ENCODE peak calls at places on chromosomes 2 and 18, in nine cellular contexts. One of them, this sample, is unnamed.

GRCh38 chr2:1701556-1702185 is 42.6 kb downstream of the PXDN start:
- DNase-seq in fibroblast of the aortic adventitia: no peak
- DNase-seq in GM23338: peak; percentile 70
- DNase-seq in amniotic stem cell: no peak
- DNase-seq in HFF-Myc: no peak
- DNase-seq in GM20000: no peak
- DNase-seq in iPS DF 6.9: no peak
- DNase-seq in spleen: no peak
- DNase-seq in AML-193: no peak
- DNase-seq in this sample: no peak

GRCh38 chr18:77709107-77709506 is 459.5 kb downstream of the GALR1 start:
- DNase-seq in fibroblast of the aortic adventitia: no peak
- DNase-seq in GM23338: no peak
- DNase-seq in amniotic stem cell: no peak
- DNase-seq in HFF-Myc: no peak
- DNase-seq in GM20000: no peak
- DNase-seq in iPS DF 6.9: no peak
- DNase-seq in spleen: no peak
- DNase-seq in AML-193: no peak
- DNase-seq in this sample: no peak

GRCh38 chr2:100761365-100761764 is 58.6 kb upstream of the NPAS2 start:
- DNase-seq in fibroblast of the aortic adventitia: no peak
- DNase-seq in GM23338: no peak
- DNase-seq in amniotic stem cell: no peak
- DNase-seq in HFF-Myc: no peak
- DNase-seq in GM20000: no peak
- DNase-seq in iPS DF 6.9: no peak
- DNase-seq in spleen: no peak
- DNase-seq in AML-193: no peak
- DNase-seq in this sample: no peak

GRCh38 chr18:78241535-78242306 is 737.9 kb upstream of the SALL3 start:
- DNase-seq in fibroblast of the aortic adventitia: no peak
- DNase-seq in GM23338: no peak
- DNase-seq in amniotic stem cell: no peak
- DNase-seq in HFF-Myc: no peak
- DNase-seq in GM20000: no peak
- DNase-seq in iPS DF 6.9: no peak
- DNase-seq in spleen: no peak
- DNase-seq in AML-193: no peak
- DNase-seq in this sample: no peak

GRCh38 chr2:179981085-179981484 is 26.0 kb downstream of the CWC22 start:
- DNase-seq in fibroblast of the aortic adventitia: peak; percentile 41
- DNase-seq in GM23338: no peak
- DNase-seq in amniotic stem cell: peak; percentile 15
- DNase-seq in HFF-Myc: peak; percentile 27
- DNase-seq in GM20000: no peak
- DNase-seq in iPS DF 6.9: no peak
- DNase-seq in spleen: no peak
- DNase-seq in AML-193: no peak
- DNase-seq in this sample: peak; percentile 51

GRCh38 chr2:149200109-149200520 is 130.3 kb upstream of the LYPD6 start:
- DNase-seq in fibroblast of the aortic adventitia: peak; percentile 33
- DNase-seq in GM23338: no peak
- DNase-seq in amniotic stem cell: no peak
- DNase-seq in HFF-Myc: no peak
- DNase-seq in GM20000: no peak
- DNase-seq in iPS DF 6.9: no peak
- DNase-seq in spleen: no peak
- DNase-seq in AML-193: peak; percentile 5
- DNase-seq in this sample: peak; percentile 26

GRCh38 chr2:240963376-240964220 is 34.8 kb upstream of the SNED1 start:
- DNase-seq in fibroblast of the aortic adventitia: no peak
- DNase-seq in GM23338: no peak
- DNase-seq in amniotic stem cell: no peak
- DNase-seq in HFF-Myc: no peak
- DNase-seq in GM20000: no peak
- DNase-seq in iPS DF 6.9: no peak
- DNase-seq in spleen: peak; percentile 73
- DNase-seq in AML-193: no peak
- DNase-seq in this sample: no peak

GRCh38 chr2:97737421-97738235 is 24.3 kb downstream of the ZAP70 start:
- DNase-seq in fibroblast of the aortic adventitia: no peak
- DNase-seq in GM23338: no peak
- DNase-seq in amniotic stem cell: no peak
- DNase-seq in HFF-Myc: no peak
- DNase-seq in GM20000: no peak
- DNase-seq in iPS DF 6.9: no peak
- DNase-seq in spleen: peak; percentile 72
- DNase-seq in AML-193: no peak
- DNase-seq in this sample: no peak

GRCh38 chr18:11251891-11252270 is 102.5 kb upstream of the PIEZO2 start:
- DNase-seq in fibroblast of the aortic adventitia: peak; percentile 26
- DNase-seq in GM23338: no peak
- DNase-seq in amniotic stem cell: no peak
- DNase-seq in HFF-Myc: no peak
- DNase-seq in GM20000: no peak
- DNase-seq in iPS DF 6.9: no peak
- DNase-seq in spleen: no peak
- DNase-seq in AML-193: no peak
- DNase-seq in this sample: peak; percentile 45

GRCh38 chr2:236363878-236364277 is 99.7 kb upstream of the ASB18 start:
- DNase-seq in fibroblast of the aortic adventitia: no peak
- DNase-seq in GM23338: no peak
- DNase-seq in amniotic stem cell: no peak
- DNase-seq in HFF-Myc: no peak
- DNase-seq in GM20000: no peak
- DNase-seq in iPS DF 6.9: no peak
- DNase-seq in spleen: no peak
- DNase-seq in AML-193: no peak
- DNase-seq in this sample: no peak

GRCh38 chr2:2557448-2557847 is 226.4 kb upstream of the MYT1L start:
- DNase-seq in fibroblast of the aortic adventitia: no peak
- DNase-seq in GM23338: no peak
- DNase-seq in amniotic stem cell: no peak
- DNase-seq in HFF-Myc: no peak
- DNase-seq in GM20000: no peak
- DNase-seq in iPS DF 6.9: no peak
- DNase-seq in spleen: no peak
- DNase-seq in AML-193: no peak
- DNase-seq in this sample: no peak

GRCh38 chr2:12177052-12177994 is 430.9 kb downstream of the LPIN1 start:
- DNase-seq in fibroblast of the aortic adventitia: peak; percentile 77
- DNase-seq in GM23338: no peak
- DNase-seq in amniotic stem cell: peak; percentile 68
- DNase-seq in HFF-Myc: peak; percentile 59
- DNase-seq in GM20000: peak; percentile 32
- DNase-seq in iPS DF 6.9: no peak
- DNase-seq in spleen: no peak
- DNase-seq in AML-193: peak; percentile 49
- DNase-seq in this sample: peak; percentile 86

GRCh38 chr2:127355407-127356008 is 32.3 kb downstream of the MAP3K2 start:
- DNase-seq in fibroblast of the aortic adventitia: no peak
- DNase-seq in GM23338: peak; percentile 75
- DNase-seq in amniotic stem cell: no peak
- DNase-seq in HFF-Myc: no peak
- DNase-seq in GM20000: peak; percentile 48
- DNase-seq in iPS DF 6.9: no peak
- DNase-seq in spleen: no peak
- DNase-seq in AML-193: peak; percentile 16
- DNase-seq in this sample: peak; percentile 15

GRCh38 chr2:241194811-241195210 is 6.3 kb downstream of the ANO7 start:
- DNase-seq in fibroblast of the aortic adventitia: no peak
- DNase-seq in GM23338: no peak
- DNase-seq in amniotic stem cell: no peak
- DNase-seq in HFF-Myc: no peak
- DNase-seq in GM20000: no peak
- DNase-seq in iPS DF 6.9: no peak
- DNase-seq in spleen: peak; percentile 11
- DNase-seq in AML-193: no peak
- DNase-seq in this sample: no peak

GRCh38 chr2:127593228-127594115 is 52.5 kb upstream of the GPR17 start:
- DNase-seq in fibroblast of the aortic adventitia: no peak
- DNase-seq in GM23338: no peak
- DNase-seq in amniotic stem cell: no peak
- DNase-seq in HFF-Myc: no peak
- DNase-seq in GM20000: no peak
- DNase-seq in iPS DF 6.9: no peak
- DNase-seq in spleen: no peak
- DNase-seq in AML-193: no peak
- DNase-seq in this sample: no peak

GRCh38 chr2:205405752-205406151 is 276.5 kb upstream of the NRP2 start:
- DNase-seq in fibroblast of the aortic adventitia: peak; percentile 95
- DNase-seq in GM23338: no peak
- DNase-seq in amniotic stem cell: peak; percentile 26
- DNase-seq in HFF-Myc: peak; percentile 75
- DNase-seq in GM20000: no peak
- DNase-seq in iPS DF 6.9: no peak
- DNase-seq in spleen: no peak
- DNase-seq in AML-193: no peak
- DNase-seq in this sample: peak; percentile 78

GRCh38 chr2:98909381-98910211 is 26.4 kb downstream of the CRACDL start:
- DNase-seq in fibroblast of the aortic adventitia: peak; percentile 91
- DNase-seq in GM23338: peak; percentile 90
- DNase-seq in amniotic stem cell: peak; percentile 14
- DNase-seq in HFF-Myc: peak; percentile 14
- DNase-seq in GM20000: no peak
- DNase-seq in iPS DF 6.9: peak; percentile 29
- DNase-seq in spleen: peak; percentile 70
- DNase-seq in AML-193: peak; percentile 9
- DNase-seq in this sample: peak; percentile 70

GRCh38 chr2:137836671-137837070 is 127.6 kb upstream of the HNMT start:
- DNase-seq in fibroblast of the aortic adventitia: no peak
- DNase-seq in GM23338: no peak
- DNase-seq in amniotic stem cell: no peak
- DNase-seq in HFF-Myc: no peak
- DNase-seq in GM20000: no peak
- DNase-seq in iPS DF 6.9: no peak
- DNase-seq in spleen: no peak
- DNase-seq in AML-193: no peak
- DNase-seq in this sample: no peak

GRCh38 chr18:48959921-48960920 is 9.5 kb upstream of the SMAD7 start:
- DNase-seq in fibroblast of the aortic adventitia: peak; percentile 66
- DNase-seq in GM23338: peak; percentile 95
- DNase-seq in amniotic stem cell: no peak
- DNase-seq in HFF-Myc: no peak
- DNase-seq in GM20000: no peak
- DNase-seq in iPS DF 6.9: peak; percentile 98
- DNase-seq in spleen: peak; percentile 50
- DNase-seq in AML-193: no peak
- DNase-seq in this sample: peak; percentile 66

GRCh38 chr2:8546319-8547283 is 135.3 kb upstream of the ID2 start:
- DNase-seq in fibroblast of the aortic adventitia: no peak
- DNase-seq in GM23338: no peak
- DNase-seq in amniotic stem cell: no peak
- DNase-seq in HFF-Myc: no peak
- DNase-seq in GM20000: no peak
- DNase-seq in iPS DF 6.9: no peak
- DNase-seq in spleen: peak; percentile 63
- DNase-seq in AML-193: peak; percentile 81
- DNase-seq in this sample: no peak

GRCh38 chr2:74549685-74549971 is 4.1 kb downstream of the LOXL3 start:
- DNase-seq in fibroblast of the aortic adventitia: no peak
- DNase-seq in GM23338: no peak
- DNase-seq in amniotic stem cell: no peak
- DNase-seq in HFF-Myc: no peak
- DNase-seq in GM20000: peak; percentile 41
- DNase-seq in iPS DF 6.9: no peak
- DNase-seq in spleen: no peak
- DNase-seq in AML-193: no peak
- DNase-seq in this sample: no peak

GRCh38 chr2:237208373-237209045 is 122.8 kb downstream of the COPS8 start:
- DNase-seq in fibroblast of the aortic adventitia: peak; percentile 98
- DNase-seq in GM23338: no peak
- DNase-seq in amniotic stem cell: peak; percentile 76
- DNase-seq in HFF-Myc: peak; percentile 99
- DNase-seq in GM20000: no peak
- DNase-seq in iPS DF 6.9: no peak
- DNase-seq in spleen: no peak
- DNase-seq in AML-193: no peak
- DNase-seq in this sample: peak; percentile 86

GRCh38 chr18:57107141-57107832 is 39.6 kb upstream of the BOD1L2 start:
- DNase-seq in fibroblast of the aortic adventitia: peak; percentile 49
- DNase-seq in GM23338: peak; percentile 51
- DNase-seq in amniotic stem cell: peak; percentile 14
- DNase-seq in HFF-Myc: peak; percentile 4
- DNase-seq in GM20000: no peak
- DNase-seq in iPS DF 6.9: no peak
- DNase-seq in spleen: no peak
- DNase-seq in AML-193: peak; percentile 48
- DNase-seq in this sample: peak; percentile 22

GRCh38 chr2:231512222-231512621 is 18.0 kb downstream of the NMUR1 start:
- DNase-seq in fibroblast of the aortic adventitia: no peak
- DNase-seq in GM23338: no peak
- DNase-seq in amniotic stem cell: no peak
- DNase-seq in HFF-Myc: no peak
- DNase-seq in GM20000: no peak
- DNase-seq in iPS DF 6.9: no peak
- DNase-seq in spleen: no peak
- DNase-seq in AML-193: no peak
- DNase-seq in this sample: no peak

GRCh38 chr18:37265382-37265781 is 300.2 kb downstream of the CELF4 start:
- DNase-seq in fibroblast of the aortic adventitia: no peak
- DNase-seq in GM23338: no peak
- DNase-seq in amniotic stem cell: no peak
- DNase-seq in HFF-Myc: no peak
- DNase-seq in GM20000: no peak
- DNase-seq in iPS DF 6.9: no peak
- DNase-seq in spleen: no peak
- DNase-seq in AML-193: no peak
- DNase-seq in this sample: no peak

GRCh38 chr2:155350783-155351580 is 652.5 kb downstream of the KCNJ3 start:
- DNase-seq in fibroblast of the aortic adventitia: no peak
- DNase-seq in GM23338: no peak
- DNase-seq in amniotic stem cell: no peak
- DNase-seq in HFF-Myc: no peak
- DNase-seq in GM20000: no peak
- DNase-seq in iPS DF 6.9: no peak
- DNase-seq in spleen: no peak
- DNase-seq in AML-193: no peak
- DNase-seq in this sample: no peak

GRCh38 chr18:79460445-79461300 is 64.9 kb downstream of the NFATC1 start:
- DNase-seq in fibroblast of the aortic adventitia: no peak
- DNase-seq in GM23338: no peak
- DNase-seq in amniotic stem cell: no peak
- DNase-seq in HFF-Myc: no peak
- DNase-seq in GM20000: peak; percentile 90
- DNase-seq in iPS DF 6.9: no peak
- DNase-seq in spleen: no peak
- DNase-seq in AML-193: no peak
- DNase-seq in this sample: no peak

GRCh38 chr2:169280502-169280901 is 81.8 kb downstream of the LRP2 start:
- DNase-seq in fibroblast of the aortic adventitia: no peak
- DNase-seq in GM23338: no peak
- DNase-seq in amniotic stem cell: no peak
- DNase-seq in HFF-Myc: no peak
- DNase-seq in GM20000: no peak
- DNase-seq in iPS DF 6.9: no peak
- DNase-seq in spleen: no peak
- DNase-seq in AML-193: no peak
- DNase-seq in this sample: no peak

GRCh38 chr2:234496835-234497591 is at the start of gene ARL4C:
- DNase-seq in fibroblast of the aortic adventitia: peak; percentile 43
- DNase-seq in GM23338: peak; percentile 78
- DNase-seq in amniotic stem cell: peak; percentile 24
- DNase-seq in HFF-Myc: no peak
- DNase-seq in GM20000: peak; percentile 89
- DNase-seq in iPS DF 6.9: no peak
- DNase-seq in spleen: peak; percentile 92
- DNase-seq in AML-193: no peak
- DNase-seq in this sample: peak; percentile 65

GRCh38 chr18:78528437-78529228 is 451.0 kb upstream of the SALL3 start:
- DNase-seq in fibroblast of the aortic adventitia: no peak
- DNase-seq in GM23338: no peak
- DNase-seq in amniotic stem cell: no peak
- DNase-seq in HFF-Myc: no peak
- DNase-seq in GM20000: no peak
- DNase-seq in iPS DF 6.9: no peak
- DNase-seq in spleen: no peak
- DNase-seq in AML-193: no peak
- DNase-seq in this sample: no peak

GRCh38 chr18:8607776-8608682 is 1.2 kb upstream of the RAB12 start:
- DNase-seq in fibroblast of the aortic adventitia: peak; percentile 49
- DNase-seq in GM23338: no peak
- DNase-seq in amniotic stem cell: no peak
- DNase-seq in HFF-Myc: no peak
- DNase-seq in GM20000: no peak
- DNase-seq in iPS DF 6.9: no peak
- DNase-seq in spleen: no peak
- DNase-seq in AML-193: no peak
- DNase-seq in this sample: peak; percentile 20

This sample was measured in EL.